ENCODE peak calls at places on chromosome 2, in ten cellular contexts. X, S, J, Z, M, V, O, L, K and A are unnamed samples.
A peak's percentile ranks its signal among the peaks of the same experiment; 100 is the strongest.

GRCh38 chr2:145598434-145598833 is 1078.5 kb upstream of the ZEB2 start:
- DNase-seq in O (peak; percentile 84), S (no peak), K (peak; percentile 46), M (no peak), V (no peak), Z (no peak), X (no peak), L (no peak), J (no peak), A (no peak)

GRCh38 chr2:205903549-205904129 is 182.3 kb downstream of the INO80D start:
- DNase-seq in L (no peak), M (no peak), J (peak; percentile 57), S (peak; percentile 39), O (peak; percentile 17), K (peak; percentile 21), Z (peak; percentile 24), V (peak; percentile 59), X (peak; percentile 51), A (peak; percentile 44)

GRCh38 chr2:240948905-240949790 is 43.0 kb downstream of the CROCC2 start:
- DNase-seq in K (no peak), Z (no peak), V (no peak), M (peak; percentile 58), L (no peak), O (no peak), S (no peak), J (peak; percentile 14), X (no peak), A (no peak)

GRCh38 chr2:191385416-191386160 is 140.4 kb downstream of the MYO1B start:
- DNase-seq in S (peak; percentile 43), X (no peak), V (no peak), L (no peak), O (peak; percentile 45), J (no peak), K (no peak), Z (no peak), M (no peak), A (no peak)

GRCh38 chr2:7835693-7836680 is 845.9 kb upstream of the ID2 start:
- DNase-seq in S (peak; percentile 96), V (no peak), M (no peak), Z (no peak), L (no peak), X (no peak), J (no peak), O (no peak), K (no peak), A (peak; percentile 42)

GRCh38 chr2:224971214-224971613 is 71.1 kb downstream of the DOCK10 start:
- DNase-seq in X (peak; percentile 75), O (no peak), S (no peak), K (no peak), L (peak; percentile 47), Z (no peak), V (peak; percentile 34), M (peak; percentile 66), J (no peak), A (no peak)

GRCh38 chr2:179850188-179850587 is 11.2 kb downstream of the ZNF385B start:
- DNase-seq in L (peak; percentile 8), O (peak; percentile 55), V (peak; percentile 15), J (no peak), S (no peak), M (no peak), Z (no peak), K (peak; percentile 39), X (no peak), A (no peak)

GRCh38 chr2:133716166-133716565 is 147.9 kb upstream of the NCKAP5 start:
- DNase-seq in X (no peak), O (no peak), J (no peak), K (no peak), V (no peak), L (no peak), Z (no peak), M (no peak), S (no peak), A (no peak)

GRCh38 chr2:172052000-172052983 is 33.0 kb upstream of the DLX1 start:
- DNase-seq in M (no peak), Z (no peak), L (no peak), X (no peak), K (peak; percentile 47), V (no peak), O (peak; percentile 27), S (no peak), J (no peak), A (peak; percentile 26)

GRCh38 chr2:120675460-120676130 is 60.1 kb upstream of the GLI2 start:
- DNase-seq in O (peak; percentile 75), Z (peak; percentile 48), J (peak; percentile 76), L (peak; percentile 64), M (no peak), K (peak; percentile 73), S (peak; percentile 33), X (peak; percentile 53), V (peak; percentile 83), A (peak; percentile 76)

GRCh38 chr2:231359484-231359883 is 36.0 kb upstream of the B3GNT7 start:
- DNase-seq in V (no peak), J (no peak), S (no peak), M (no peak), K (no peak), L (no peak), Z (no peak), X (no peak), O (no peak), A (no peak)

GRCh38 chr2:128466377-128467175 is 147.9 kb upstream of the HS6ST1 start:
- DNase-seq in Z (no peak), L (no peak), K (no peak), X (no peak), S (no peak), O (no peak), V (no peak), J (peak; percentile 85), M (peak; percentile 44), A (no peak)

GRCh38 chr2:105812180-105813044 is 67.7 kb downstream of the NCK2 start:
- DNase-seq in V (peak; percentile 73), K (peak; percentile 44), M (no peak), X (no peak), O (peak; percentile 32), Z (peak; percentile 73), L (no peak), J (peak; percentile 64), S (no peak), A (peak; percentile 77)

GRCh38 chr2:198337368-198337767 is 533.0 kb downstream of the PLCL1 start:
- DNase-seq in Z (no peak), J (no peak), L (no peak), V (no peak), K (no peak), O (no peak), S (no peak), M (no peak), X (no peak), A (no peak)

GRCh38 chr2:133884739-133885381 is 316.6 kb upstream of the NCKAP5 start:
- DNase-seq in M (no peak), K (peak; percentile 22), Z (peak; percentile 44), J (no peak), S (peak; percentile 32), L (no peak), X (no peak), V (no peak), O (peak; percentile 51), A (peak; percentile 31)

DNA sequence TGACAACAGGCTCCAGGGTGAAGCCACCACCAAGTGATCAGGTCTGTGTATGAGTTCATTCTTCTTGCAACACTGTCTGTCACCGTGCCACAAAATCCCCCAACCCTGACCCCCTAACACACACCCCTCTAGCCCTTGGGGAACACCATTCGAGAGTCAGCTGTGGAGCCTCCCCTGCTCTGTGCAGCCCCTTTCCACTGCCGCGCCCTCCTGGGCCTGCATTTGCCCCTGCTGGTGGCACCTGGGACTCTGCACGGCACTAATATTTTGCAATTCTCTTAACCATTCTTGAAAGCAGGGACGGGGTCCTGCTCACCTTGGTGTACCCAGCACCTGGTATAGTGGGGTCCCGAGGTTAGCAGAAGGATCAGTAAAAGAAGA is 124.0 kb downstream of the HDAC4 start:
- DNase-seq in S (no peak), L (no peak), V (no peak), M (no peak), Z (no peak), O (no peak), K (no peak), X (no peak), J (no peak), A (no peak)
- TF ChIP-seq CTCF in S (peak; percentile 18), L (no peak), V (no peak), M (no peak), Z (peak; percentile 3), O (no peak), K (no peak), X (peak; percentile 29), J (no peak), A (no peak)

GRCh38 chr2:230069418-230069817 is 694 bp upstream of the SLC16A14 start:
- DNase-seq in L (no peak), M (no peak), K (no peak), Z (no peak), X (no peak), O (no peak), V (no peak), S (no peak), J (no peak), A (no peak)

GRCh38 chr2:230071421-230071820 is 2.7 kb upstream of the SLC16A14 start:
- DNase-seq in O (no peak), L (no peak), M (no peak), Z (no peak), V (no peak), X (no peak), S (no peak), K (no peak), J (no peak), A (no peak)

GRCh38 chr2:230068658-230069080 is at the start of gene SLC16A14:
- DNase-seq in Z (peak; percentile 53), J (peak; percentile 55), S (peak; percentile 6), M (no peak), V (peak; percentile 68), X (peak; percentile 63), O (peak; percentile 62), K (peak; percentile 66), L (peak; percentile 47), A (peak; percentile 48)

GRCh38 chr2:230067990-230068657 is 600 bp downstream of the SLC16A14 start:
- DNase-seq in K (peak; percentile 19), X (no peak), J (peak; percentile 67), V (peak; percentile 78), M (peak; percentile 78), S (no peak), L (peak; percentile 28), Z (peak; percentile 64), O (peak; percentile 28), A (peak; percentile 68)
- TF ChIP-seq CTCF in K (no peak), X (peak; percentile 23), J (peak; percentile 27), V (peak; percentile 30), M (peak; percentile 32), S (no peak), L (no peak), Z (peak; percentile 10), O (no peak), A (no peak)

GRCh38 chr2:110793034-110793433 is 60.7 kb downstream of the ACOXL start:
- DNase-seq in V (no peak), M (no peak), S (no peak), J (no peak), K (no peak), L (no peak), X (no peak), O (no peak), Z (no peak), A (no peak)
- TF ChIP-seq CTCF in V (no peak), M (no peak), S (no peak), J (no peak), K (no peak), L (no peak), X (no peak), O (no peak), Z (no peak), A (no peak)

DNA sequence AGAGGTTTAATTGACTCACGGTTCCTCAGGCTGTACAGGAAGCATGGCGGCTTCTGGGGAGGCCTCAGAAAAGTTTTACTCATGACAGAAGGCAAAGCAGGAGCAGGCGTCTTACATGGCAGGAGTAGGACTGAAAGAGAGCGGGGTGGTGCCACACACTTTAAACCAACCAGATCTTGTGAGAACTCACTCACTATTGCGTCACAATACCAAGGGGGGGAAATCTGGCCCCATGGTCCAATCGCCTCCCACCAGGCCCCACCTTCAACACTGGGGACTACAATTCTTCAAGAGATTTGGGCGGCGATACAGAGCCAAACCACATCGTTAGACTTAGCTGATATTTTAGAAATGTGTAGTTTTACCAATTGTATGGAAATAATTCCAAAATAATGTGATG is 77.6 kb upstream of the SLC4A10 start:
- DNase-seq in Z (no peak), O (no peak), V (no peak), K (no peak), X (no peak), L (no peak), S (no peak), M (no peak), J (no peak), A (no peak)
- TF ChIP-seq CTCF in Z (no peak), O (no peak), V (no peak), K (no peak), X (no peak), L (no peak), S (no peak), M (no peak), J (no peak), A (no peak)